ENCODE peak calls at places on chromosome X, in six cellular contexts. E is AG09309, P is B cell, F is OCI-LY7, X is RWPE1, C is fibroblast of mammary gland. W is an unnamed sample.

GRCh38 chrX:77436271-77436670 is 10.9 kb upstream of the FGF16 start:
- DNase-seq in E (no peak), P (no peak), F (no peak), X (no peak), C (peak; percentile 18), W (no peak)

GRCh38 chrX:4909245-4909830 is 1195.9 kb upstream of the PRKX start:
- DNase-seq in E (no peak), P (peak; percentile 23), F (no peak), X (no peak), C (no peak), W (no peak)

GRCh38 chrX:69163936-69164741 is 1.1 kb downstream of the PJA1 start:
- DNase-seq in E (no peak), P (peak; percentile 60), F (peak; percentile 41), X (peak; percentile 26), C (no peak), W (no peak)

GRCh38 chrX:12137982-12138365 is 299 bp upstream of the FRMPD4 start:
- DNase-seq in E (no peak), P (no peak), F (no peak), X (no peak), C (no peak), W (no peak)

GRCh38 chrX:85611926-85612325 is 232.5 kb upstream of the POF1B start:
- DNase-seq in E (peak; percentile 3), P (no peak), F (peak; percentile 1), X (no peak), C (peak; percentile 33), W (no peak)

GRCh38 chrX:119455264-119455663 is 13.0 kb upstream of the SLC25A5 start:
- DNase-seq in E (peak; percentile 23), P (no peak), F (no peak), X (peak; percentile 21), C (peak; percentile 42), W (no peak)

GRCh38 chrX:152445926-152446325 is 5.2 kb downstream of the GABRA3 start:
- DNase-seq in E (no peak), P (no peak), F (no peak), X (no peak), C (no peak), W (no peak)

GRCh38 chrX:153396320-153397195 is 4.6 kb downstream of the PNMA6E start:
- DNase-seq in E (no peak), P (no peak), F (no peak), X (no peak), C (no peak), W (no peak)

GRCh38 chrX:22033818-22034217 is 1.7 kb downstream of the PHEX start:
- DNase-seq in E (no peak), P (no peak), F (no peak), X (no peak), C (no peak), W (no peak)

GRCh38 chrX:116173006-116173405 is 2.5 kb downstream of the AGTR2 start:
- DNase-seq in E (no peak), P (no peak), F (no peak), X (no peak), C (no peak), W (no peak)

GRCh38 chrX:67555578-67556203 is 11.9 kb downstream of the AR start:
- DNase-seq in E (no peak), P (peak; percentile 4), F (peak; percentile 29), X (no peak), C (peak; percentile 59), W (no peak)

GRCh38 chrX:47218920-47219815 is 687 bp downstream of the CDK16 start:
- DNase-seq in E (no peak), P (peak; percentile 71), F (peak; percentile 57), X (peak; percentile 27), C (no peak), W (no peak)

GRCh38 chrX:71927040-71927439 is 16.4 kb downstream of the NHSL2 start:
- DNase-seq in E (no peak), P (no peak), F (no peak), X (no peak), C (no peak), W (no peak)

GRCh38 chrX:37872303-37872655 is 24.9 kb upstream of the DYNLT3 start:
- DNase-seq in E (no peak), P (no peak), F (no peak), X (no peak), C (no peak), W (no peak)

GRCh38 chrX:138073626-138074025 is 507.7 kb downstream of the ZIC3 start:
- DNase-seq in E (no peak), P (no peak), F (no peak), X (no peak), C (no peak), W (no peak)

GRCh38 chrX:319579-320125 is 1.1 kb upstream of the GTPBP6 start:
- DNase-seq in E (no peak), P (peak; percentile 49), F (no peak), X (no peak), C (no peak), W (no peak)

GRCh38 chrX:318068-318738 is 393 bp downstream of the GTPBP6 start:
- DNase-seq in E (peak; percentile 92), P (peak; percentile 98), F (peak; percentile 100), X (peak; percentile 95), C (peak; percentile 97), W (no peak)

GRCh38 chrX:320126-320783 is 1.7 kb upstream of the GTPBP6 start:
- DNase-seq in E (no peak), P (no peak), F (no peak), X (no peak), C (peak; percentile 18), W (no peak)

GRCh38 chrX:317424-318067 is 1.1 kb downstream of the GTPBP6 start:
- DNase-seq in E (no peak), P (no peak), F (no peak), X (peak; percentile 86), C (no peak), W (peak; percentile 66)

DNA sequence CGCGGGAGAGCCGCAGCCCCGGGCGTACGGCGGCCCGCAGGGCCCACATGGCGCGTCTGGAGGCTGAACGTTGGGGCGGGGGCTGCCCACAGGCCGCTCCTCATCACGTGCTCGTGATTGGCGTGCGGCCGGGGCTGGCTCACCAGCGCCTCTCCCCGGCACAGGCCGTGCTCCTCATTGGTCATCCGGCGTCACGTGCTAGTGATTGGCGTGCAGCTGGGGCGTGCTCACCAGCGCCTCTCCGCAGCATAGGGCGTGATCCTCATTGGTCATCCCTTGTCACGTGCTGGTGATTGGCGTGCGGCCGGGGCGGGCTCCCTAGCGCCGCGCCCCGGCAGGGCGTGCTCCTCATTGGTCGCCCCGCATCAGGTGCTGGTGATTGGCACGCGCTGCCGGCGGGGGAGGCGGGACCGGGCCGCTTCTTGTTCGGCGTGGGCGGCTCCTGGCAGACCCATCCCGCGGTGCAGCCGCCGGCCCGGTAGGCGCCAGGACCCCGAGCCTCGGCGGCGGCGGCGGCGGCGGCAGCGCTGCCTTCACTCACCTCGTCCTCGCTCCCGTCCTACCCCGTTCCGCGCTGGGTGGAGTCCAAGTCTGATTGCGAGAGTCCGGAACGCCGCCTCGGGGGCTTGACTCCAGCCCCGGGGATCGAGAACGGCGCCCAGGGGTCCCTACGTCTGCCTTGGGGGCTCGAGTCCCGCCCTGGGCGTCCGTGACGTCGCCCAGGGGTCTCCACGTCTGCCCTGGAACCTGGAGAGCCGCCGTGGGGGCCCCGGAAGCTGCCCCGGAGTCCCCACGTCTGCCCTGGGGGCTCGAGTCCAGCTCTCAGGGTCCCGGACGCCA is at the start of gene GTPBP6:
- DNase-seq in E (peak; percentile 99), P (peak; percentile 98), F (peak; percentile 100), X (peak; percentile 96), C (peak; percentile 99), W (peak; percentile 28)
- TF ChIP-seq CTCF in E (no peak), P (no peak), F (no peak), X (peak; percentile 17), C (no peak), W (peak; percentile 9)

DNA sequence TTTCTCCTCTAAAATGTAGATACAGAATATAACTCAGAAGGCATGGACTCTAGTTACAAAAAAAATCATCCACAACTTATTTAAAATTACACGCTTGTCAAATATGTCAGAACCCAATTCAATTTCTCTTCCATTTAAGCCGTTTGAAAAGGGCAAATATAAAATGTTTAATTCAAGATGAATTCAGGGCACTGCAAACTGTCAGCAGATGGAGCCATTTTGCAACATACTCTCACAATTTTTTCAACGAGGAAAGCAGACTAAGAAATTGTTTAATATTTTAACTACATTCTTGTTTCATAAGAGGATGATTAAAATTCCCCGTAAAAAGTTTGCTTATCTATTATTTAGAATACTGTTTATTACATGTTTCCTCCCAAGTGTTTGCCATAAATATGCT is 321.3 kb upstream of the CPXCR1 start:
- DNase-seq in E (no peak), P (no peak), F (no peak), X (peak; percentile 0), C (peak; percentile 0), W (no peak)
- TF ChIP-seq CTCF in E (no peak), P (no peak), F (no peak), X (peak; percentile 14), C (no peak), W (peak; percentile 12)

GRCh38 chrX:19991350-19991718 is 473 bp upstream of the BCLAF3 start:
- DNase-seq in E (no peak), P (no peak), F (peak; percentile 8), X (no peak), C (no peak), W (no peak)
- TF ChIP-seq CTCF in E (no peak), P (no peak), F (peak; percentile 12), X (peak; percentile 57), C (no peak), W (no peak)

GRCh38 chrX:121322159-121322558 is 274.7 kb downstream of the GLUD2 start:
- DNase-seq in E (no peak), P (no peak), F (peak; percentile 4), X (peak; percentile 1), C (peak; percentile 7), W (no peak)
- TF ChIP-seq CTCF in E (no peak), P (no peak), F (peak; percentile 72), X (no peak), C (peak; percentile 25), W (peak; percentile 4)